ENCODE peak calls at places on chromosome 1, in nine cellular contexts. One of them, this sample, is unnamed.

GRCh38 chr1:84268346-84268745 is 33.2 kb upstream of the SAMD13 start:
- DNase-seq in GM23338: no peak
- DNase-seq in coronary artery: no peak
- DNase-seq in epithelial cell of esophagus: peak; percentile 79
- DNase-seq in uterus: no peak
- DNase-seq in psoas muscle: no peak
- DNase-seq in suprapubic skin: no peak
- DNase-seq in IMR-90: no peak
- DNase-seq in AG10803: no peak
- DNase-seq in this sample: no peak

GRCh38 chr1:56820755-56821461 is 1.7 kb upstream of the FYB2 start:
- DNase-seq in GM23338: peak; percentile 96
- DNase-seq in coronary artery: no peak
- DNase-seq in epithelial cell of esophagus: peak; percentile 75
- DNase-seq in uterus: peak; percentile 18
- DNase-seq in psoas muscle: peak; percentile 79
- DNase-seq in suprapubic skin: peak; percentile 77
- DNase-seq in IMR-90: peak; percentile 79
- DNase-seq in AG10803: peak; percentile 73
- DNase-seq in this sample: peak; percentile 94

GRCh38 chr1:226510453-226510852 is 38.1 kb upstream of the STUM start:
- DNase-seq in GM23338: no peak
- DNase-seq in coronary artery: peak; percentile 7
- DNase-seq in epithelial cell of esophagus: peak; percentile 20
- DNase-seq in uterus: no peak
- DNase-seq in psoas muscle: no peak
- DNase-seq in suprapubic skin: no peak
- DNase-seq in IMR-90: no peak
- DNase-seq in AG10803: peak; percentile 41
- DNase-seq in this sample: no peak

GRCh38 chr1:35894183-35894582 is 11.2 kb downstream of the AGO1 start:
- DNase-seq in GM23338: no peak
- DNase-seq in coronary artery: no peak
- DNase-seq in epithelial cell of esophagus: peak; percentile 15
- DNase-seq in uterus: no peak
- DNase-seq in psoas muscle: peak; percentile 28
- DNase-seq in suprapubic skin: no peak
- DNase-seq in IMR-90: peak; percentile 52
- DNase-seq in AG10803: no peak
- DNase-seq in this sample: no peak

GRCh38 chr1:212752256-212752933 is 39.2 kb downstream of the NSL1 start:
- DNase-seq in GM23338: no peak
- DNase-seq in coronary artery: no peak
- DNase-seq in epithelial cell of esophagus: no peak
- DNase-seq in uterus: no peak
- DNase-seq in psoas muscle: no peak
- DNase-seq in suprapubic skin: no peak
- DNase-seq in IMR-90: peak; percentile 61
- DNase-seq in AG10803: peak; percentile 56
- DNase-seq in this sample: no peak

GRCh38 chr1:42311897-42312296 is 23.1 kb downstream of the FOXJ3 start:
- DNase-seq in GM23338: no peak
- DNase-seq in coronary artery: no peak
- DNase-seq in epithelial cell of esophagus: no peak
- DNase-seq in uterus: no peak
- DNase-seq in psoas muscle: no peak
- DNase-seq in suprapubic skin: no peak
- DNase-seq in IMR-90: no peak
- DNase-seq in AG10803: no peak
- DNase-seq in this sample: no peak

GRCh38 chr1:207461649-207462048 is 7.5 kb downstream of the CR2 start:
- DNase-seq in GM23338: no peak
- DNase-seq in coronary artery: no peak
- DNase-seq in epithelial cell of esophagus: no peak
- DNase-seq in uterus: no peak
- DNase-seq in psoas muscle: no peak
- DNase-seq in suprapubic skin: no peak
- DNase-seq in IMR-90: no peak
- DNase-seq in AG10803: no peak
- DNase-seq in this sample: no peak

GRCh38 chr1:34928865-34929496 is 469 bp downstream of the DLGAP3 start:
- DNase-seq in GM23338: peak; percentile 44
- DNase-seq in coronary artery: no peak
- DNase-seq in epithelial cell of esophagus: no peak
- DNase-seq in uterus: no peak
- DNase-seq in psoas muscle: no peak
- DNase-seq in suprapubic skin: no peak
- DNase-seq in IMR-90: no peak
- DNase-seq in AG10803: no peak
- DNase-seq in this sample: no peak

GRCh38 chr1:85393490-85393889 is 71.5 kb downstream of the DDAH1 start:
- DNase-seq in GM23338: peak; percentile 63
- DNase-seq in coronary artery: no peak
- DNase-seq in epithelial cell of esophagus: no peak
- DNase-seq in uterus: no peak
- DNase-seq in psoas muscle: no peak
- DNase-seq in suprapubic skin: no peak
- DNase-seq in IMR-90: no peak
- DNase-seq in AG10803: no peak
- DNase-seq in this sample: no peak

GRCh38 chr1:92030701-92031107 is 919 bp downstream of the EPHX4 start:
- DNase-seq in GM23338: peak; percentile 12
- DNase-seq in coronary artery: no peak
- DNase-seq in epithelial cell of esophagus: peak; percentile 79
- DNase-seq in uterus: no peak
- DNase-seq in psoas muscle: no peak
- DNase-seq in suprapubic skin: no peak
- DNase-seq in IMR-90: peak; percentile 72
- DNase-seq in AG10803: no peak
- DNase-seq in this sample: no peak

GRCh38 chr1:203052556-203053059 is 26.3 kb downstream of the PPFIA4 start:
- DNase-seq in GM23338: no peak
- DNase-seq in coronary artery: no peak
- DNase-seq in epithelial cell of esophagus: no peak
- DNase-seq in uterus: no peak
- DNase-seq in psoas muscle: no peak
- DNase-seq in suprapubic skin: no peak
- DNase-seq in IMR-90: no peak
- DNase-seq in AG10803: no peak
- DNase-seq in this sample: no peak

GRCh38 chr1:10528066-10529014 is 53.6 kb downstream of the PEX14 start:
- DNase-seq in GM23338: no peak
- DNase-seq in coronary artery: no peak
- DNase-seq in epithelial cell of esophagus: peak; percentile 93
- DNase-seq in uterus: peak; percentile 60
- DNase-seq in psoas muscle: peak; percentile 71
- DNase-seq in suprapubic skin: no peak
- DNase-seq in IMR-90: peak; percentile 93
- DNase-seq in AG10803: peak; percentile 90
- DNase-seq in this sample: no peak

GRCh38 chr1:224205438-224205840 is 22.4 kb downstream of the DEGS1 start:
- DNase-seq in GM23338: no peak
- DNase-seq in coronary artery: no peak
- DNase-seq in epithelial cell of esophagus: peak; percentile 84
- DNase-seq in uterus: no peak
- DNase-seq in psoas muscle: no peak
- DNase-seq in suprapubic skin: no peak
- DNase-seq in IMR-90: peak; percentile 91
- DNase-seq in AG10803: peak; percentile 73
- DNase-seq in this sample: no peak

DNA sequence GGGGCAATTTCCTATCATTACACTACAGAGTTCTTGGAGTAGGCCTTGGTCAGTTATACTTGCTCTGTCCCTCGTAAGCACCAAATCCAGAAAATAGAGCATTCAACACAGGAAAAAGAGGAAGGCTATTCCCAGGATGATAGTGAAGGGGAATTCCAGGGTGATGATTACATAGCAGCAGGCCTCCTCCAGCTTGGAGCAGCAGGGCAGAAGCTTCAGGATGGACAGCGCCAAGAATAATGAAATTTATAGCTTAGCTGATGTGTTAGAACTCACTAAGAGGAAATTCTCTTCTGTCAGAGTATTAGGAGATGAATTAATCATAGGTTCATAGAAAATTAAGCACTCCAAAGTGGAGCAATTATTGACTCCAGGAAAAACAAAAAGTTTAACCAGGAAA is 10.8 kb upstream of the SMAP2 start:
- DNase-seq in GM23338: no peak
- DNase-seq in coronary artery: no peak
- DNase-seq in epithelial cell of esophagus: peak; percentile 29
- DNase-seq in uterus: no peak
- DNase-seq in psoas muscle: no peak
- DNase-seq in suprapubic skin: no peak
- DNase-seq in IMR-90: peak; percentile 69
- DNase-seq in AG10803: peak; percentile 46
- DNase-seq in this sample: no peak
- TF ChIP-seq CTCF in GM23338: no peak
- TF ChIP-seq CTCF in coronary artery: no peak
- TF ChIP-seq CTCF in epithelial cell of esophagus: no peak
- TF ChIP-seq CTCF in uterus: no peak
- TF ChIP-seq CTCF in psoas muscle: no peak
- TF ChIP-seq CTCF in suprapubic skin: no peak
- TF ChIP-seq CTCF in IMR-90: no peak
- TF ChIP-seq CTCF in AG10803: no peak
- TF ChIP-seq CTCF in this sample: no peak

DNA sequence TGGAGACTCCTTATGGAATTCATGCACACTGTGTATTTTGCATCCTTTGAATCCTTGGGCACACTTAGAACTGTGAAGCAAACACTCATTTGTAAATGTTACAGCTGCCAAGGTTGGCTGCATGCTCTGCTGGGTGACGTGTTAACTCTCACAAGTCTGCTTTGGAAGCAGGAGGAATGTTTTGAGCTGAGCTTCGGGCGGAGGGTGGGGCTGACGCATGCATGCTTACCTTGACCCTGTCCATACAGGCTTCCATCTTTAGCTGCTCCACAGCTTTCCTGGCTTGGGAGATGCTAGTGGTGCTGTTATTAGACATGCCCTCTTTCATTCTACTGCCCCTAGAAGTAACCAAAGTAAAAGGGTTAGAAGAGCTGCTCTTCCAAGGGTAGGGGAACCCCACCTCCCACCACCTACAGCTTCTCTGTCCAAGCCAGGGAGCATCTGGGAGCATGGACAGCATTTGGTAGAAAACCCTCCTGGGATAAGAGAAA is 66.0 kb downstream of the GNG4 start:
- DNase-seq in GM23338: no peak
- DNase-seq in coronary artery: no peak
- DNase-seq in epithelial cell of esophagus: peak; percentile 33
- DNase-seq in uterus: no peak
- DNase-seq in psoas muscle: no peak
- DNase-seq in suprapubic skin: no peak
- DNase-seq in IMR-90: no peak
- DNase-seq in AG10803: no peak
- DNase-seq in this sample: no peak
- TF ChIP-seq CTCF in GM23338: no peak
- TF ChIP-seq CTCF in coronary artery: no peak
- TF ChIP-seq CTCF in epithelial cell of esophagus: peak; percentile 9
- TF ChIP-seq CTCF in uterus: no peak
- TF ChIP-seq CTCF in psoas muscle: no peak
- TF ChIP-seq CTCF in suprapubic skin: no peak
- TF ChIP-seq CTCF in IMR-90: no peak
- TF ChIP-seq CTCF in AG10803: peak; percentile 6
- TF ChIP-seq CTCF in this sample: peak; percentile 24

GRCh38 chr1:111512132-111512874 is 8.9 kb upstream of the ADORA3 start:
- DNase-seq in GM23338: no peak
- DNase-seq in coronary artery: no peak
- DNase-seq in epithelial cell of esophagus: no peak
- DNase-seq in uterus: no peak
- DNase-seq in psoas muscle: no peak
- DNase-seq in suprapubic skin: no peak
- DNase-seq in IMR-90: no peak
- DNase-seq in AG10803: no peak
- DNase-seq in this sample: no peak

GRCh38 chr1:111515291-111516007 is 12.0 kb upstream of the ADORA3 start:
- DNase-seq in GM23338: peak; percentile 71
- DNase-seq in coronary artery: peak; percentile 87
- DNase-seq in epithelial cell of esophagus: peak; percentile 47
- DNase-seq in uterus: peak; percentile 76
- DNase-seq in psoas muscle: peak; percentile 76
- DNase-seq in suprapubic skin: peak; percentile 74
- DNase-seq in IMR-90: peak; percentile 54
- DNase-seq in AG10803: peak; percentile 33
- DNase-seq in this sample: no peak

GRCh38 chr1:111516008-111516535 is 12.6 kb upstream of the ADORA3 start:
- DNase-seq in GM23338: peak; percentile 93
- DNase-seq in coronary artery: peak; percentile 82
- DNase-seq in epithelial cell of esophagus: peak; percentile 44
- DNase-seq in uterus: peak; percentile 78
- DNase-seq in psoas muscle: peak; percentile 25
- DNase-seq in suprapubic skin: no peak
- DNase-seq in IMR-90: peak; percentile 82
- DNase-seq in AG10803: peak; percentile 31
- DNase-seq in this sample: no peak

GRCh38 chr1:111511362-111511761 is 7.9 kb upstream of the ADORA3 start:
- DNase-seq in GM23338: no peak
- DNase-seq in coronary artery: no peak
- DNase-seq in epithelial cell of esophagus: no peak
- DNase-seq in uterus: no peak
- DNase-seq in psoas muscle: no peak
- DNase-seq in suprapubic skin: no peak
- DNase-seq in IMR-90: no peak
- DNase-seq in AG10803: no peak
- DNase-seq in this sample: no peak

DNA sequence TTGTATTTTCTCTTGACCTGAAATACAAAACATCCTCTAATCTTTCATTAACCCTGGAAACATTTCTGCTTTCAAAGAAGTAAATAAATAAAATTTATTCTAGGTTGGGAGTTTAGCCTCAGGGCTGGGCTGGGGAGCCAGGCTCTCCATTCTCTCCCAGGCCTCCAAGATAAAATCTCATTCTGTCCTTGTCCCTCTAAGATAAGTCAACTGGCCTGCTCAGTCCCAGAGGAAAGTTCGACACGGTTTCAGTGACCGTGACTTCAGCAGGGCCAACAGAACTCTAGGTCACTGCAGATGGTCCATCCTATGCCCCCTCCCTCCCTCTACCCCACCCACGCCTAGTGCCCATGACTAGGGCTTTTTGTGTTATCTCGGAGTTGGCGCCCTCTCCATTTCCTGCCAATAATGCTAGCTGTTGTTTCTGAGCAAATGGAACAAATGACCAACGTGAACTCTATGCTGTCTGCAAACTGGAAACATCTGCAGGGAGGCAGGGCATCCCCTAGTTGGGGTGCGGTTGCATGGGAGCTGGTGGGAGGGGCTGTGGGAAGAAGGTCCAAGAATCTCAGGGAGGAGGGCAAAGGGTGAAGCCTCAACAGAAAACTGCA is 10.1 kb upstream of the ADORA3 start:
- DNase-seq in GM23338: no peak
- DNase-seq in coronary artery: no peak
- DNase-seq in epithelial cell of esophagus: no peak
- DNase-seq in uterus: peak; percentile 38
- DNase-seq in psoas muscle: no peak
- DNase-seq in suprapubic skin: no peak
- DNase-seq in IMR-90: no peak
- DNase-seq in AG10803: no peak
- DNase-seq in this sample: no peak
- TF ChIP-seq CTCF in GM23338: no peak
- TF ChIP-seq CTCF in coronary artery: no peak
- TF ChIP-seq CTCF in epithelial cell of esophagus: no peak
- TF ChIP-seq CTCF in uterus: no peak
- TF ChIP-seq CTCF in psoas muscle: no peak
- TF ChIP-seq CTCF in suprapubic skin: no peak
- TF ChIP-seq CTCF in IMR-90: no peak
- TF ChIP-seq CTCF in AG10803: no peak
- TF ChIP-seq CTCF in this sample: no peak

GRCh38 chr1:2525896-2526823 is at the start of gene PANK4:
- DNase-seq in GM23338: peak; percentile 97
- DNase-seq in coronary artery: peak; percentile 92
- DNase-seq in epithelial cell of esophagus: peak; percentile 98
- DNase-seq in uterus: peak; percentile 93
- DNase-seq in psoas muscle: peak; percentile 95
- DNase-seq in suprapubic skin: peak; percentile 92
- DNase-seq in IMR-90: peak; percentile 93
- DNase-seq in AG10803: peak; percentile 92
- DNase-seq in this sample: peak; percentile 96
- TF ChIP-seq CTCF in GM23338: no peak
- TF ChIP-seq CTCF in coronary artery: no peak
- TF ChIP-seq CTCF in epithelial cell of esophagus: no peak
- TF ChIP-seq CTCF in uterus: no peak
- TF ChIP-seq CTCF in psoas muscle: no peak
- TF ChIP-seq CTCF in suprapubic skin: no peak
- TF ChIP-seq CTCF in IMR-90: no peak
- TF ChIP-seq CTCF in AG10803: no peak
- TF ChIP-seq CTCF in this sample: peak; percentile 23